ENCODE peak calls at places on chromosomes 1 and 21, in nine cellular contexts. L, F, P, J, A, G, N, E and Y are unnamed samples.

GRCh38 chr1:37317870-37318431 is 156.4 kb upstream of the ZC3H12A start:
- DNase-seq in A (no peak), P (no peak), E (no peak), G (no peak), F (no peak), N (no peak), J (no peak), L (peak), Y (no peak)

GRCh38 chr1:87115317-87115885 is 201.0 kb downstream of the HS2ST1 start:
- DNase-seq in G (no peak), E (peak), F (no peak), L (peak), J (no peak), N (no peak), P (peak), A (peak), Y (no peak)

GRCh38 chr21:28421716-28422480 is 570.8 kb downstream of the LTN1 start:
- DNase-seq in L (peak), E (no peak), A (peak), P (peak), F (no peak), J (no peak), N (no peak), G (no peak), Y (no peak)

GRCh38 chr1:6419397-6419802 is 319 bp downstream of the HES2 start:
- DNase-seq in N (no peak), F (no peak), A (no peak), L (no peak), J (no peak), G (no peak), E (no peak), P (no peak), Y (no peak)

GRCh38 chr1:42971848-42972291 is 13.2 kb upstream of the SLC2A1 start:
- DNase-seq in J (no peak), L (peak), G (no peak), P (peak), N (no peak), A (no peak), E (peak), F (peak), Y (no peak)

GRCh38 chr1:159132271-159132881 is 39.0 kb upstream of the CADM3 start:
- DNase-seq in L (peak), A (peak), F (peak), P (peak), N (peak), E (peak), G (peak), J (peak), Y (peak)

GRCh38 chr1:45325816-45326506 is 734 bp upstream of the HPDL start:
- DNase-seq in F (no peak), P (no peak), L (peak), E (no peak), G (no peak), J (no peak), A (peak), N (no peak), Y (no peak)

GRCh38 chr1:187691439-187691838 is 862.7 kb downstream of the PLA2G4A start:
- DNase-seq in E (peak), N (no peak), A (peak), L (peak), G (no peak), P (peak), F (peak), J (no peak), Y (no peak)

GRCh38 chr1:161258439-161259386 is at the start of gene PCP4L1:
- DNase-seq in G (peak), E (no peak), F (peak), L (peak), N (no peak), P (peak), J (peak), A (peak), Y (peak)

GRCh38 chr1:25899792-25900191 is 6.4 kb downstream of the STMN1 start:
- DNase-seq in G (no peak), J (no peak), A (no peak), E (no peak), P (no peak), N (no peak), L (no peak), F (no peak), Y (no peak)

GRCh38 chr1:172431721-172432192 is 11.3 kb downstream of the C1orf105 start:
- DNase-seq in G (peak), N (no peak), F (no peak), P (no peak), J (no peak), E (no peak), A (no peak), L (no peak), Y (no peak)

GRCh38 chr1:180182721-180183311 is 28.1 kb downstream of the QSOX1 start:
- DNase-seq in F (no peak), E (no peak), J (no peak), P (no peak), A (no peak), L (no peak), G (no peak), N (no peak), Y (no peak)

GRCh38 chr1:2777428-2778219 is 23.9 kb downstream of the TTC34 start:
- DNase-seq in P (no peak), E (no peak), N (no peak), F (no peak), J (no peak), A (no peak), G (no peak), L (no peak), Y (no peak)

GRCh38 chr1:118246646-118247045 is 61.6 kb upstream of the SPAG17 start:
- DNase-seq in G (no peak), L (no peak), F (no peak), P (no peak), E (no peak), A (no peak), J (no peak), N (no peak), Y (no peak)

GRCh38 chr1:154743536-154744036 is 126.5 kb downstream of the KCNN3 start:
- DNase-seq in J (peak), N (no peak), A (no peak), E (no peak), P (no peak), G (peak), L (no peak), F (no peak), Y (no peak)

GRCh38 chr21:20822559-20823133 is 175.6 kb upstream of the NCAM2 start:
- DNase-seq in F (no peak), P (no peak), N (no peak), G (no peak), E (no peak), L (no peak), J (no peak), A (peak), Y (no peak)

GRCh38 chr21:32371913-32372314 is 20.9 kb downstream of the URB1 start:
- DNase-seq in J (peak), A (peak), G (no peak), F (peak), P (peak), E (peak), N (no peak), L (peak), Y (no peak)

GRCh38 chr1:160400284-160400645 is at the start of gene VANGL2:
- DNase-seq in A (peak), P (peak), L (peak), N (no peak), G (peak), J (no peak), F (no peak), E (no peak), Y (peak)

GRCh38 chr1:12506581-12507280 is 111.3 kb downstream of the DHRS3 start:
- DNase-seq in F (no peak), P (no peak), J (no peak), N (no peak), L (no peak), A (no peak), G (no peak), E (no peak), Y (no peak)

GRCh38 chr1:40382601-40383000 is 9.1 kb downstream of the SMAP2 start:
- DNase-seq in F (no peak), E (no peak), N (no peak), A (no peak), G (no peak), L (no peak), P (no peak), J (no peak), Y (no peak)

GRCh38 chr1:66489146-66489545 is 44.8 kb upstream of the SGIP1 start:
- DNase-seq in F (peak), P (peak), L (peak), J (no peak), A (peak), G (no peak), N (no peak), E (no peak), Y (no peak)

GRCh38 chr1:56501888-56502287 is 77.5 kb downstream of the PLPP3 start:
- DNase-seq in N (no peak), P (no peak), L (no peak), G (no peak), E (no peak), F (no peak), J (no peak), A (no peak), Y (no peak)

GRCh38 chr1:10881046-10881445 is 84.6 kb upstream of the CASZ1 start:
- DNase-seq in A (no peak), N (no peak), J (no peak), P (no peak), F (no peak), G (no peak), E (no peak), L (no peak), Y (no peak)

GRCh38 chr1:147245586-147246021 is 3.1 kb downstream of the CHD1L start:
- DNase-seq in N (no peak), G (no peak), J (no peak), E (no peak), A (no peak), P (no peak), F (no peak), L (no peak), Y (no peak)

GRCh38 chr21:40143822-40144525 is 276.7 kb downstream of the PCP4 start:
- DNase-seq in L (peak), E (no peak), N (no peak), J (peak), P (peak), G (no peak), F (peak), A (peak), Y (no peak)

GRCh38 chr21:15754640-15755039 is 24.9 kb downstream of the USP25 start:
- DNase-seq in E (no peak), F (peak), A (peak), P (peak), G (no peak), J (no peak), L (no peak), N (no peak), Y (no peak)

GRCh38 chr1:153598309-153599172 is 14.4 kb downstream of the S100A16 start:
- DNase-seq in L (peak), A (peak), N (no peak), E (no peak), G (no peak), P (peak), F (peak), J (no peak), Y (peak)

GRCh38 chr1:91283421-91283726 is 121.3 kb downstream of the HFM1 start:
- DNase-seq in L (no peak), A (no peak), E (no peak), P (no peak), G (no peak), J (no peak), F (no peak), N (no peak), Y (no peak)

GRCh38 chr1:203649551-203650011 is 22.9 kb downstream of the ATP2B4 start:
- DNase-seq in P (no peak), J (no peak), N (no peak), F (no peak), A (no peak), E (no peak), L (no peak), G (no peak), Y (peak)

GRCh38 chr1:52602328-52603300 is at the start of gene GPX7:
- DNase-seq in N (peak), G (peak), F (peak), P (peak), E (no peak), L (peak), J (peak), A (peak), Y (peak)

GRCh38 chr1:147079400-147080012 is 92.8 kb downstream of the PRKAB2 start:
- DNase-seq in J (no peak), F (no peak), G (no peak), A (no peak), E (no peak), P (no peak), N (no peak), L (no peak), Y (no peak)

GRCh38 chr1:222654849-222655248 is 37.0 kb downstream of the MIA3 start:
- DNase-seq in N (peak), F (peak), G (peak), E (no peak), P (peak), A (peak), J (no peak), L (no peak), Y (peak)

GRCh38 chr1:221741364-221741970 is 422 bp downstream of the DUSP10 start:
- DNase-seq in P (peak), J (no peak), G (peak), A (peak), L (peak), F (peak), N (peak), E (no peak), Y (peak)

GRCh38 chr1:11031624-11032262 is 15.3 kb downstream of the MASP2 start:
- DNase-seq in E (no peak), L (peak), G (no peak), F (no peak), P (no peak), A (no peak), N (no peak), J (no peak), Y (no peak)

GRCh38 chr1:220958234-220958633 is 79.0 kb downstream of the HLX start:
- DNase-seq in P (no peak), E (no peak), L (no peak), F (no peak), N (no peak), J (no peak), A (no peak), G (no peak), Y (no peak)

GRCh38 chr21:32335601-32336575 is 37.2 kb downstream of the MRAP start:
- DNase-seq in A (peak), P (no peak), F (no peak), L (peak), E (no peak), J (no peak), G (no peak), N (no peak), Y (no peak)

GRCh38 chr1:97727029-97727428 is 193.8 kb downstream of the DPYD start:
- DNase-seq in F (no peak), G (no peak), N (no peak), A (no peak), J (no peak), L (no peak), P (no peak), E (no peak), Y (no peak)

GRCh38 chr1:88029142-88029541 is 654.9 kb upstream of the PKN2 start:
- DNase-seq in F (no peak), G (no peak), N (no peak), E (no peak), J (no peak), P (no peak), L (no peak), A (peak), Y (no peak)

GRCh38 chr21:42356036-42356435 is 5.2 kb upstream of the TFF2 start:
- DNase-seq in A (no peak), P (no peak), N (no peak), F (no peak), E (no peak), J (no peak), G (no peak), L (no peak), Y (no peak)

GRCh38 chr1:90341485-90341884 is 346.6 kb downstream of the ZNF326 start:
- DNase-seq in F (no peak), E (no peak), L (no peak), N (no peak), G (no peak), J (no peak), P (no peak), A (no peak), Y (no peak)